ENCODE peak calls at places on chromosome 6, in six cellular contexts. One of them, this sample, is unnamed.

GRCh38 chr6:116450769-116451740 is 10.1 kb upstream of the CALHM6 start:
- DNase-seq in T1000: no peak
- DNase-seq in fibroblast of mammary gland: no peak
- DNase-seq in keratinocyte: no peak
- DNase-seq in stimulated activated CD4-positive, alpha-beta T cell treated with anti-CD3 and anti-CD28 coated beads, Interleukin-1b, Interleukin-23, amount 100 ng/mL, for 24 hours: no peak
- DNase-seq in sciatic nerve: no peak
- DNase-seq in this sample: no peak

GRCh38 chr6:111626446-111626845 is 20.8 kb upstream of the TRAF3IP2 start:
- DNase-seq in fibroblast of mammary gland: no peak
- DNase-seq in T1000: no peak
- DNase-seq in stimulated activated CD4-positive, alpha-beta T cell treated with anti-CD3 and anti-CD28 coated beads, Interleukin-1b, Interleukin-23, amount 100 ng/mL, for 24 hours: no peak
- DNase-seq in sciatic nerve: no peak
- DNase-seq in keratinocyte: no peak
- DNase-seq in this sample: no peak

GRCh38 chr6:170294813-170295518 is 4.1 kb upstream of the DLL1 start:
- DNase-seq in T1000: no peak
- DNase-seq in stimulated activated CD4-positive, alpha-beta T cell treated with anti-CD3 and anti-CD28 coated beads, Interleukin-1b, Interleukin-23, amount 100 ng/mL, for 24 hours: no peak
- DNase-seq in fibroblast of mammary gland: no peak
- DNase-seq in keratinocyte: no peak
- DNase-seq in sciatic nerve: no peak
- DNase-seq in this sample: no peak

GRCh38 chr6:160226118-160226541 is 32.5 kb downstream of the SLC22A2 start:
- DNase-seq in sciatic nerve: no peak
- DNase-seq in T1000: peak; percentile 58
- DNase-seq in fibroblast of mammary gland: peak; percentile 59
- DNase-seq in stimulated activated CD4-positive, alpha-beta T cell treated with anti-CD3 and anti-CD28 coated beads, Interleukin-1b, Interleukin-23, amount 100 ng/mL, for 24 hours: peak; percentile 55
- DNase-seq in keratinocyte: no peak
- DNase-seq in this sample: no peak

GRCh38 chr6:43186019-43186418 is 4.0 kb downstream of the CUL9 start:
- DNase-seq in T1000: no peak
- DNase-seq in sciatic nerve: no peak
- DNase-seq in fibroblast of mammary gland: no peak
- DNase-seq in stimulated activated CD4-positive, alpha-beta T cell treated with anti-CD3 and anti-CD28 coated beads, Interleukin-1b, Interleukin-23, amount 100 ng/mL, for 24 hours: no peak
- DNase-seq in keratinocyte: no peak
- DNase-seq in this sample: no peak

GRCh38 chr6:158285321-158285960 is 26.8 kb upstream of the TULP4 start:
- DNase-seq in T1000: no peak
- DNase-seq in keratinocyte: no peak
- DNase-seq in fibroblast of mammary gland: peak; percentile 17
- DNase-seq in stimulated activated CD4-positive, alpha-beta T cell treated with anti-CD3 and anti-CD28 coated beads, Interleukin-1b, Interleukin-23, amount 100 ng/mL, for 24 hours: no peak
- DNase-seq in sciatic nerve: no peak
- DNase-seq in this sample: no peak

GRCh38 chr6:129577691-129578090 is 132.3 kb downstream of the ARHGAP18 start:
- DNase-seq in T1000: no peak
- DNase-seq in stimulated activated CD4-positive, alpha-beta T cell treated with anti-CD3 and anti-CD28 coated beads, Interleukin-1b, Interleukin-23, amount 100 ng/mL, for 24 hours: no peak
- DNase-seq in keratinocyte: no peak
- DNase-seq in sciatic nerve: no peak
- DNase-seq in fibroblast of mammary gland: no peak
- DNase-seq in this sample: no peak

GRCh38 chr6:160950507-160950906 is 41.1 kb upstream of the MAP3K4 start:
- DNase-seq in fibroblast of mammary gland: peak; percentile 70
- DNase-seq in sciatic nerve: no peak
- DNase-seq in T1000: no peak
- DNase-seq in keratinocyte: peak; percentile 30
- DNase-seq in stimulated activated CD4-positive, alpha-beta T cell treated with anti-CD3 and anti-CD28 coated beads, Interleukin-1b, Interleukin-23, amount 100 ng/mL, for 24 hours: no peak
- DNase-seq in this sample: no peak

GRCh38 chr6:137044366-137045220 is at the start of gene IL20RA:
- DNase-seq in sciatic nerve: peak; percentile 64
- DNase-seq in fibroblast of mammary gland: no peak
- DNase-seq in keratinocyte: no peak
- DNase-seq in stimulated activated CD4-positive, alpha-beta T cell treated with anti-CD3 and anti-CD28 coated beads, Interleukin-1b, Interleukin-23, amount 100 ng/mL, for 24 hours: no peak
- DNase-seq in T1000: no peak
- DNase-seq in this sample: peak; percentile 67

GRCh38 chr6:119028106-119028505 is 50.4 kb downstream of the FAM184A start:
- DNase-seq in T1000: no peak
- DNase-seq in fibroblast of mammary gland: no peak
- DNase-seq in keratinocyte: no peak
- DNase-seq in stimulated activated CD4-positive, alpha-beta T cell treated with anti-CD3 and anti-CD28 coated beads, Interleukin-1b, Interleukin-23, amount 100 ng/mL, for 24 hours: no peak
- DNase-seq in sciatic nerve: no peak
- DNase-seq in this sample: no peak

GRCh38 chr6:50831216-50831615 is 12.5 kb downstream of the TFAP2B start:
- DNase-seq in fibroblast of mammary gland: no peak
- DNase-seq in stimulated activated CD4-positive, alpha-beta T cell treated with anti-CD3 and anti-CD28 coated beads, Interleukin-1b, Interleukin-23, amount 100 ng/mL, for 24 hours: no peak
- DNase-seq in keratinocyte: no peak
- DNase-seq in T1000: no peak
- DNase-seq in sciatic nerve: no peak
- DNase-seq in this sample: no peak

GRCh38 chr6:52183131-52183530 is 3.0 kb upstream of the IL17A start:
- DNase-seq in fibroblast of mammary gland: no peak
- DNase-seq in T1000: no peak
- DNase-seq in sciatic nerve: no peak
- DNase-seq in keratinocyte: no peak
- DNase-seq in stimulated activated CD4-positive, alpha-beta T cell treated with anti-CD3 and anti-CD28 coated beads, Interleukin-1b, Interleukin-23, amount 100 ng/mL, for 24 hours: no peak
- DNase-seq in this sample: no peak

GRCh38 chr6:109182590-109182989 is 87.3 kb downstream of the CEP57L1 start:
- DNase-seq in fibroblast of mammary gland: no peak
- DNase-seq in sciatic nerve: no peak
- DNase-seq in stimulated activated CD4-positive, alpha-beta T cell treated with anti-CD3 and anti-CD28 coated beads, Interleukin-1b, Interleukin-23, amount 100 ng/mL, for 24 hours: no peak
- DNase-seq in keratinocyte: no peak
- DNase-seq in T1000: no peak
- DNase-seq in this sample: no peak

This sample was measured in breast epithelium.